ENCODE peak calls at places on chromosomes 13 and 19, in five cellular contexts. D is HepG2, N is H1, C is WTC11, P is K562. K is an unnamed sample.

GRCh38 chr13:48853381-48854102 is 122.2 kb upstream of the FNDC3A start:
- DNase-seq in D (no peak), C (no peak), P (no peak), N (no peak), K (no peak)

GRCh38 chr13:60047943-60048342 is 115.8 kb downstream of the DIAPH3 start:
- DNase-seq in P (no peak), C (no peak), D (no peak), N (no peak), K (no peak)

GRCh38 chr13:56586966-56587365 is 553.8 kb upstream of the PRR20A start:
- DNase-seq in C (no peak), N (no peak), P (no peak), D (no peak), K (no peak)

GRCh38 chr13:31431722-31432137 is 232.0 kb downstream of the B3GLCT start:
- DNase-seq in D (peak; percentile 10), P (peak; percentile 60), C (peak; percentile 79), N (peak; percentile 85), K (no peak)

GRCh38 chr13:80931118-80931517 is 590.2 kb upstream of the SPRY2 start:
- DNase-seq in P (no peak), D (no peak), C (no peak), N (no peak), K (no peak)

GRCh38 chr13:111531505-111531904 is 211.1 kb downstream of the TEX29 start:
- DNase-seq in D (no peak), P (no peak), C (no peak), N (no peak), K (no peak)

GRCh38 chr13:50156722-50157121 is 141.5 kb downstream of the KCNRG start:
- DNase-seq in C (no peak), D (peak; percentile 48), P (no peak), N (no peak), K (no peak)

GRCh38 chr13:73060251-73061160 is 1.7 kb downstream of the KLF5 start:
- DNase-seq in D (no peak), P (no peak), C (no peak), N (no peak), K (no peak)

GRCh38 chr13:48500652-48501197 is 32.2 kb downstream of the RCBTB2 start:
- DNase-seq in P (no peak), C (no peak), D (peak; percentile 41), N (no peak), K (no peak)

GRCh38 chr13:23750383-23751121 is 138.6 kb downstream of the MIPEP start:
- DNase-seq in P (no peak), D (no peak), C (no peak), N (no peak), K (no peak)

GRCh38 chr13:34435338-34435737 is 506.7 kb upstream of the NBEA start:
- DNase-seq in D (no peak), P (no peak), C (no peak), N (no peak), K (no peak)

GRCh38 chr13:113548171-113548641 is 36.3 kb upstream of the TFDP1 start:
- DNase-seq in N (peak; percentile 49), P (no peak), C (no peak), D (no peak), K (no peak)

GRCh38 chr13:23350009-23350408 is 83.5 kb downstream of the SACS start:
- DNase-seq in C (no peak), N (no peak), P (no peak), D (no peak), K (no peak)

GRCh38 chr13:74272826-74273225 is 138.6 kb upstream of the KLF12 start:
- DNase-seq in N (no peak), C (no peak), D (no peak), P (no peak), K (no peak)

GRCh38 chr13:35164324-35164932 is 222.4 kb downstream of the NBEA start:
- DNase-seq in P (peak; percentile 15), N (no peak), D (peak; percentile 20), C (no peak), K (peak; percentile 40)

GRCh38 chr13:23447927-23448326 is 14.4 kb upstream of the SACS start:
- DNase-seq in P (no peak), N (no peak), C (no peak), D (no peak), K (no peak)

GRCh38 chr19:30669329-30670010 is 297.3 kb downstream of the ZNF536 start:
- DNase-seq in C (peak; percentile 86), P (peak; percentile 61), D (peak; percentile 30), N (peak; percentile 95), K (no peak)

GRCh38 chr13:110412132-110412912 is 105.2 kb downstream of the COL4A2 start:
- DNase-seq in N (peak; percentile 89), P (peak; percentile 74), C (peak; percentile 75), D (peak; percentile 49), K (peak; percentile 40)

GRCh38 chr13:35086667-35087066 is 144.6 kb downstream of the NBEA start:
- DNase-seq in C (no peak), D (no peak), P (no peak), N (no peak), K (no peak)

GRCh38 chr19:10289167-10289835 is 451 bp upstream of the ICAM5 start:
- DNase-seq in P (peak; percentile 66), N (peak; percentile 93), D (peak; percentile 53), C (peak; percentile 86), K (no peak)

GRCh38 chr13:73141292-73141771 is 82.5 kb downstream of the KLF5 start:
- DNase-seq in N (no peak), D (peak; percentile 8), C (no peak), P (no peak), K (no peak)

GRCh38 chr19:4069331-4069959 is 2.7 kb upstream of the ZBTB7A start:
- DNase-seq in P (no peak), D (no peak), C (no peak), N (no peak), K (no peak)

GRCh38 chr19:34391813-34392212 is 12.4 kb upstream of the PDCD2L start:
- DNase-seq in C (no peak), N (no peak), D (no peak), P (peak; percentile 58), K (no peak)

GRCh38 chr19:16153582-16154336 is 10.3 kb downstream of the HSH2D start:
- DNase-seq in D (no peak), N (no peak), C (peak; percentile 56), P (peak; percentile 63), K (no peak)

DNA sequence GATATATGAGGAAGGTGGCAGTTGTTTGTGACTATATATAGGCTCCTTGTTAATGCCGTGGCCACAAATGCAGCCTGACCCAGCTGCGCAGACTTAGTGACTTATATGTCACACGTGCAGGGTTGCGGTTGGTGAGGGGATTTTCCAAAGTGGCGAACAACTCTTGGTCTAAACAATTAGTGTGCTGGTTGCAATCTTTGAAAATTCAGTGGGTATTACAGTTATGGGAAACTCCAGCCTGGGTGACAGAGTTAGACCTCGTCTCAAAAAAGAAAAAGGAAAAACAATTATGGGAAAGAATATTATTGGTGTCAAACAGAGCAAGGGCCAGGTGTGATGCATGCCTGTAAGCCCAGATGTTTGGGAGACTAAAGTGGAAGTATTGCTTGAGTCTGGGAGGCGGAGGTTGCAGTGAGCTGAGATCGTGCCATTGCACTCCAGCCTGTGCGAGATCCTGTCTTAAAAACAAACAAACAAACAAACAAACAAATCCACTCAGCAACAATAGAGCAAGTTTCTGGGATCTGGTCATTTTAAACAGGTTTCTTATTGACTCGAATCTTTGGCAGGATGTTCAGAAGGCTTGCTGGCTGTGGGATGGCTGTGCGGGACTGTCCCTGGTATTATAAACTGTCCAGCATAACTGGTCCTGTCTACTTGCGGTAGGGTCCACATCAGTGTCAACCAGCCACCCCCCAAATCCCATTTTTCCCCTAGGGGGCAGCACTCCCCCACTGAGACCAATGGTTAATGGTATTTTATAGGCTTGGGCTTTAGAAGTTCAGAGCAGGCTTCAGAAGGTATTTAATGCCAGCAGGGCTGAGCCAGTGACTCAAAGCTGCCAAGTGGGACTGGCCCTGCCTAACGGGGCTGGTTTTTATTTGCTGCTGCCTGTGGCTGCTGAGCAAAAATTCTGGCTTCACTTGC is 15.4 kb downstream of the RELB start:
- DNase-seq in D (peak; percentile 78), P (peak; percentile 71), C (peak; percentile 87), N (peak; percentile 94), K (peak; percentile 94)
- TF ChIP-seq ATF2 in D (no peak), P (no peak), C (no peak), N (no peak), K (peak; percentile 83)

GRCh38 chr13:33352023-33352422 is 66.5 kb upstream of the STARD13 start:
- DNase-seq in P (no peak), D (peak; percentile 7), C (no peak), N (no peak), K (no peak)
- TF ChIP-seq ATF2 in P (no peak), D (no peak), C (no peak), N (no peak), K (no peak)

DNA sequence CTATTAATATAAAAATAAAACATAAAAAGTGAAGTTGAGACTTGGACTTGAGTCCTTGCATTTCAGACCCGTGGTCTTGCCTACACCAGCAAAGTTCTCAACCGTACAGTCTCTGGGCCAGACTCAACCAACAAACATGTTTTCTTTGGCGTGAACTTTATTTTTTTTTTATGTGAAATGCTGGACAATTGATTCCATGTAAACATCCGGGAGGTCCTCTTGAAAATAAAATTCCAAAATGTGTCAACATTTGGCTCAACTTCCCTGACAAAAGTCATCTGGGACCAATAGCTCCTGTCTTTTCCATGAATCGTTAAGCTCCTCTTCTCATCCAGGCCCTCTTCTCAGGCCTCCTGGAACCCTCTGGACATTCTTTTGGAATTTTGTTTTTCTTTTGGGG is 2.7 kb downstream of the ALDH16A1 start:
- DNase-seq in C (no peak), P (no peak), D (no peak), N (no peak), K (no peak)
- TF ChIP-seq ATF2 in C (no peak), P (no peak), D (no peak), N (no peak), K (no peak)

DNA sequence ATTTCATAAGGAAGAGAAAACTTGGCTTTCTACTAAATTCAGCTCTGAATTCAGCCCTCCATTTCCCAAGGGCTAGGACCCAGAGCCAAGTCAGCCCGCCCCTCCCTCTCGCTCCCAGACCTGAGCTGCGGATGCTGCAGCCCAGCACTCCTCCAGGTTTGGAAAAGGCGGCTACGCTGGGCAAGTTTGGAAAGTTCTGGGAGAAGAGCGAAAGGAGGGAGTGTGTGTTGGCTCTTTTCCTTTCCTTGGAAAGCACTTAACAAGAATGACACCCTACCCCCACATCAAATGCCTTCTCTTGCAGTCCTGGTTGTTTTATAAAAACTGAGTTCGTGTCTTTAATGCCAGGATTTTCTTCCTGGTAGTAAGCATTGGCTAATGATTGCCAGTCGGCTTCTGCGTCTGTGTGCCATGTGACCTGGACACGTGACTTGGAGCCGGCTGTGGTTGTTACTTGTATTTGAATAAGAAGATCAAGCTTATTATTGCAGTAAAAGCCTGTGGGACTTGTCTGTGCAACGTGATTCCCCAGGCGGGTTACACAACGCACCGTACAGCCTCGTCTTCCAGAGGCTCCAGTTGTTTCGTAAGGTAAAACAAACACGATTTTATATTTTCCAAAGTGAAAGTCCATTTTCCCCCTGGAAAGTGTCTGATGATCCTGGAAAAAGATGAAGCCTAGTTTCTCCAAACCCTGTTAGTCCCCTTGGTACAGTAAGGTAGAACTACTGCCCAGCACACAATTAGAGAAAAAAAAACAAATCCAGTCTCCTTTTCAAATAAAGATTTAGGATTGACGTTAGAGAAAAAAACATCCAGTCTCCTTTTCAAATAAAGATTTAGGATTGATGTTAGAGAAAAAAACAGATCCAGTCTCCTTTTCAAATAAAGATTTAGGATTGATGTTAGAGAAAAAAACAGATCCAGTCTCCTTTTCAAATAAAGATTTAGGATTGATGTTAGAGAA is 26.8 kb upstream of the UBE2L5 start:
- DNase-seq in C (peak; percentile 48), D (peak; percentile 97), P (peak; percentile 24), N (peak; percentile 69), K (peak; percentile 60)
- TF ChIP-seq ATF2 in C (no peak), D (peak; percentile 81), P (no peak), N (no peak), K (no peak)

K was measured in GM12878.